ENCODE peak calls at places on chromosome 5, in six cellular contexts. F is GM10248; T is T-cell; V is fibroblast of mammary gland; W is stimulated activated CD8-positive, alpha-beta memory T cell treated with anti-CD3 and anti-CD28 coated beads, Interleukin-2, amount 100 ng/mL, for 1 hour; E is activated CD4-positive, alpha-beta T cell treated with anti-CD3 and anti-CD28 coated beads, Interleukin-2, amount 50 U/mL, for 1 hour. L is an unnamed sample.

GRCh38 chr5:79924936-79925893 is 65.8 kb downstream of the MTX3 start:
- DNase-seq in F (no peak), E (peak), V (peak), T (peak), W (no peak), L (no peak)

GRCh38 chr5:111859533-111860270 is 102.7 kb upstream of the NREP start:
- DNase-seq in E (no peak), V (peak), F (no peak), T (no peak), W (no peak), L (no peak)

GRCh38 chr5:84724683-84725082 is 340.0 kb upstream of the EDIL3 start:
- DNase-seq in W (no peak), F (no peak), T (no peak), V (peak), E (no peak), L (no peak)

GRCh38 chr5:61625682-61626620 is 293.9 kb downstream of the ZSWIM6 start:
- DNase-seq in W (no peak), V (peak), E (no peak), T (no peak), F (peak), L (no peak)

GRCh38 chr5:134000116-134000515 is 4.7 kb downstream of the VDAC1 start:
- DNase-seq in V (no peak), E (no peak), T (no peak), W (no peak), F (no peak), L (no peak)

GRCh38 chr5:399296-400281 is 43.4 kb upstream of the EXOC3 start:
- DNase-seq in E (no peak), W (no peak), F (peak), T (no peak), V (peak), L (peak)

GRCh38 chr5:157107508-157107907 is 1.3 kb downstream of the HAVCR2 start:
- DNase-seq in F (no peak), E (no peak), T (no peak), W (no peak), V (no peak), L (no peak)

GRCh38 chr5:133460172-133460758 is 152.1 kb downstream of the FSTL4 start:
- DNase-seq in W (no peak), V (peak), F (peak), T (no peak), E (peak), L (no peak)

GRCh38 chr5:111747336-111747735 is 9.7 kb downstream of the NREP start:
- DNase-seq in E (no peak), W (no peak), V (peak), F (no peak), T (no peak), L (no peak)

GRCh38 chr5:142014911-142015584 is 2.2 kb upstream of the GNPDA1 start:
- DNase-seq in W (no peak), E (peak), T (peak), V (peak), F (peak), L (no peak)

GRCh38 chr5:140251527-140251973 is 51.4 kb downstream of the PFDN1 start:
- DNase-seq in V (peak), T (peak), F (no peak), W (peak), E (peak), L (peak)

GRCh38 chr5:142466195-142466951 is 141.6 kb upstream of the SPRY4 start:
- DNase-seq in F (no peak), W (no peak), V (peak), E (no peak), T (no peak), L (no peak)

GRCh38 chr5:43242196-43242595 is 50.2 kb downstream of the NIM1K start:
- DNase-seq in F (no peak), W (no peak), V (no peak), T (no peak), E (no peak), L (no peak)

GRCh38 chr5:94361832-94362754 is 256.3 kb downstream of the KIAA0825 start:
- DNase-seq in W (no peak), V (no peak), E (no peak), T (no peak), F (no peak), L (no peak)

GRCh38 chr5:56170557-56170956 is 62.6 kb downstream of the ANKRD55 start:
- DNase-seq in W (no peak), T (no peak), E (no peak), V (peak), F (no peak), L (no peak)

GRCh38 chr5:173726848-173727557 is 110.6 kb upstream of the BOD1 start:
- DNase-seq in F (no peak), W (no peak), E (no peak), V (no peak), T (no peak), L (no peak)

GRCh38 chr5:27328480-27328879 is 290.1 kb upstream of the CDH9 start:
- DNase-seq in V (peak), W (no peak), T (no peak), F (no peak), E (no peak), L (no peak)

GRCh38 chr5:71586941-71587708 is at the start of gene MCCC2:
- DNase-seq in V (peak), F (peak), T (peak), W (peak), E (peak), L (peak)

GRCh38 chr5:138955013-138955660 is 80.0 kb upstream of the LRRTM2 start:
- DNase-seq in V (no peak), T (no peak), F (no peak), W (no peak), E (no peak), L (no peak)